ENCODE peak calls at places on chromosomes 1 and 21, in seven cellular contexts. One of them, this sample, is unnamed.

GRCh38 chr1:222974496-222974895 is 159.7 kb downstream of the DISP1 start:
- DNase-seq in NCI-H2081: no peak
- DNase-seq in HT-29: no peak
- DNase-seq in T-helper 2 cell: no peak
- DNase-seq in endothelial cell: no peak
- DNase-seq in activated CD4-positive, alpha-beta T cell treated with anti-CD3 and anti-CD28 coated beads, Interleukin-2, amount 50 U/mL, for 1 hour: no peak
- DNase-seq in NCI-H1092: no peak
- DNase-seq in this sample: peak

GRCh38 chr1:245235156-245235555 is 80.4 kb downstream of the KIF26B start:
- DNase-seq in NCI-H1092: no peak
- DNase-seq in HT-29: no peak
- DNase-seq in endothelial cell: no peak
- DNase-seq in T-helper 2 cell: no peak
- DNase-seq in NCI-H2081: no peak
- DNase-seq in activated CD4-positive, alpha-beta T cell treated with anti-CD3 and anti-CD28 coated beads, Interleukin-2, amount 50 U/mL, for 1 hour: no peak
- DNase-seq in this sample: no peak

GRCh38 chr1:230702934-230703678 is 10.8 kb downstream of the AGT start:
- DNase-seq in NCI-H1092: no peak
- DNase-seq in endothelial cell: no peak
- DNase-seq in activated CD4-positive, alpha-beta T cell treated with anti-CD3 and anti-CD28 coated beads, Interleukin-2, amount 50 U/mL, for 1 hour: no peak
- DNase-seq in T-helper 2 cell: no peak
- DNase-seq in HT-29: peak
- DNase-seq in NCI-H2081: no peak
- DNase-seq in this sample: no peak

GRCh38 chr1:206723500-206724472 is 39.1 kb downstream of the MAPKAPK2 start:
- DNase-seq in activated CD4-positive, alpha-beta T cell treated with anti-CD3 and anti-CD28 coated beads, Interleukin-2, amount 50 U/mL, for 1 hour: no peak
- DNase-seq in NCI-H1092: no peak
- DNase-seq in NCI-H2081: no peak
- DNase-seq in HT-29: no peak
- DNase-seq in T-helper 2 cell: no peak
- DNase-seq in endothelial cell: no peak
- DNase-seq in this sample: no peak

GRCh38 chr1:93172778-93173177 is 7.4 kb downstream of the TMED5 start:
- DNase-seq in HT-29: no peak
- DNase-seq in endothelial cell: no peak
- DNase-seq in NCI-H1092: no peak
- DNase-seq in NCI-H2081: no peak
- DNase-seq in activated CD4-positive, alpha-beta T cell treated with anti-CD3 and anti-CD28 coated beads, Interleukin-2, amount 50 U/mL, for 1 hour: no peak
- DNase-seq in T-helper 2 cell: no peak
- DNase-seq in this sample: no peak

GRCh38 chr21:29145354-29145782 is 14.9 kb downstream of the MAP3K7CL start:
- DNase-seq in HT-29: no peak
- DNase-seq in NCI-H2081: no peak
- DNase-seq in activated CD4-positive, alpha-beta T cell treated with anti-CD3 and anti-CD28 coated beads, Interleukin-2, amount 50 U/mL, for 1 hour: no peak
- DNase-seq in NCI-H1092: no peak
- DNase-seq in endothelial cell: no peak
- DNase-seq in T-helper 2 cell: no peak
- DNase-seq in this sample: peak

GRCh38 chr1:194538453-194538852 is 1352.0 kb upstream of the B3GALT2 start:
- DNase-seq in NCI-H2081: no peak
- DNase-seq in NCI-H1092: no peak
- DNase-seq in T-helper 2 cell: no peak
- DNase-seq in activated CD4-positive, alpha-beta T cell treated with anti-CD3 and anti-CD28 coated beads, Interleukin-2, amount 50 U/mL, for 1 hour: no peak
- DNase-seq in endothelial cell: no peak
- DNase-seq in HT-29: no peak
- DNase-seq in this sample: peak

GRCh38 chr21:44383216-44383615 is 29.8 kb downstream of the TRPM2 start:
- DNase-seq in endothelial cell: no peak
- DNase-seq in HT-29: no peak
- DNase-seq in NCI-H2081: no peak
- DNase-seq in activated CD4-positive, alpha-beta T cell treated with anti-CD3 and anti-CD28 coated beads, Interleukin-2, amount 50 U/mL, for 1 hour: no peak
- DNase-seq in NCI-H1092: no peak
- DNase-seq in T-helper 2 cell: no peak
- DNase-seq in this sample: no peak

GRCh38 chr1:48870596-48870995 is 93.9 kb upstream of the BEND5 start:
- DNase-seq in endothelial cell: no peak
- DNase-seq in HT-29: peak
- DNase-seq in NCI-H1092: no peak
- DNase-seq in T-helper 2 cell: no peak
- DNase-seq in NCI-H2081: peak
- DNase-seq in activated CD4-positive, alpha-beta T cell treated with anti-CD3 and anti-CD28 coated beads, Interleukin-2, amount 50 U/mL, for 1 hour: no peak
- DNase-seq in this sample: no peak